ENCODE peak calls at places on chromosomes 1 and 21, in six cellular contexts. U is A549, T is WTC11, L is endothelial cell of umbilical vein, J is K562, M is HCT116. V is an unnamed sample.

GRCh38 chr1:167916766-167917511 is 3.0 kb upstream of the ADCY10 start:
- DNase-seq in U (no peak), T (no peak), L (no peak), J (no peak), M (no peak), V (no peak)

GRCh38 chr1:94895518-94895917 is 31.4 kb downstream of the CNN3 start:
- DNase-seq in U (no peak), T (no peak), L (no peak), J (no peak), M (no peak), V (no peak)

GRCh38 chr1:8822383-8823294 is 5.2 kb upstream of the RERE start:
- DNase-seq in U (no peak), T (no peak), L (peak), J (peak), M (peak), V (peak)

GRCh38 chr1:152141971-152142584 is 16.9 kb downstream of the RPTN start:
- DNase-seq in U (peak), T (peak), L (peak), J (peak), M (peak), V (peak)

GRCh38 chr1:10074059-10074854 is 41.5 kb downstream of the UBE4B start:
- DNase-seq in U (peak), T (no peak), L (peak), J (no peak), M (no peak), V (peak)

GRCh38 chr1:6065093-6065878 is 19.6 kb downstream of the KCNAB2 start:
- DNase-seq in U (no peak), T (no peak), L (no peak), J (no peak), M (no peak), V (no peak)

GRCh38 chr1:96723372-96723771 is 1.8 kb downstream of the PTBP2 start:
- DNase-seq in U (no peak), T (no peak), L (no peak), J (no peak), M (no peak), V (no peak)

GRCh38 chr21:32726742-32727477 is 903 bp downstream of the SYNJ1 start:
- DNase-seq in U (peak), T (no peak), L (peak), J (peak), M (no peak), V (peak)

GRCh38 chr21:39556176-39556575 is 56.6 kb upstream of the B3GALT5 start:
- DNase-seq in U (no peak), T (peak), L (no peak), J (no peak), M (no peak), V (no peak)

GRCh38 chr1:209652873-209653401 is 712 bp upstream of the LAMB3 start:
- DNase-seq in U (peak), T (peak), L (peak), J (peak), M (peak), V (no peak)

GRCh38 chr1:204106825-204107224 is 33.9 kb downstream of the SOX13 start:
- DNase-seq in U (no peak), T (no peak), L (no peak), J (no peak), M (no peak), V (no peak)

GRCh38 chr21:38989745-38990423 is 184.2 kb downstream of the ETS2 start:
- DNase-seq in U (no peak), T (no peak), L (peak), J (no peak), M (no peak), V (no peak)

GRCh38 chr1:156099282-156099681 is 15.2 kb upstream of the LMNA start:
- DNase-seq in U (no peak), T (no peak), L (no peak), J (no peak), M (no peak), V (no peak)

GRCh38 chr1:225996946-225997545 is 2.1 kb downstream of the SDE2 start:
- DNase-seq in U (no peak), T (no peak), L (peak), J (no peak), M (no peak), V (peak)

GRCh38 chr1:231855395-231855794 is 228.8 kb downstream of the DISC1 start:
- DNase-seq in U (no peak), T (no peak), L (no peak), J (no peak), M (no peak), V (no peak)

GRCh38 chr1:10793129-10793651 is 3.3 kb downstream of the CASZ1 start:
- DNase-seq in U (peak), T (no peak), L (no peak), J (no peak), M (no peak), V (peak)

GRCh38 chr1:169497317-169497716 is 11.6 kb upstream of the SLC19A2 start:
- DNase-seq in U (no peak), T (no peak), L (no peak), J (no peak), M (no peak), V (no peak)

GRCh38 chr1:183024352-183025337 is 1.4 kb downstream of the LAMC1 start:
- DNase-seq in U (no peak), T (no peak), L (peak), J (no peak), M (no peak), V (peak)

GRCh38 chr1:183021405-183022201 is 1.6 kb upstream of the LAMC1 start:
- DNase-seq in U (no peak), T (no peak), L (no peak), J (no peak), M (no peak), V (no peak)

GRCh38 chr1:183023601-183024351 is 556 bp downstream of the LAMC1 start:
- DNase-seq in U (peak), T (peak), L (peak), J (peak), M (peak), V (peak)

GRCh38 chr1:183022202-183023145 is 746 bp upstream of the LAMC1 start:
- DNase-seq in U (peak), T (peak), L (peak), J (peak), M (peak), V (peak)

DNA sequence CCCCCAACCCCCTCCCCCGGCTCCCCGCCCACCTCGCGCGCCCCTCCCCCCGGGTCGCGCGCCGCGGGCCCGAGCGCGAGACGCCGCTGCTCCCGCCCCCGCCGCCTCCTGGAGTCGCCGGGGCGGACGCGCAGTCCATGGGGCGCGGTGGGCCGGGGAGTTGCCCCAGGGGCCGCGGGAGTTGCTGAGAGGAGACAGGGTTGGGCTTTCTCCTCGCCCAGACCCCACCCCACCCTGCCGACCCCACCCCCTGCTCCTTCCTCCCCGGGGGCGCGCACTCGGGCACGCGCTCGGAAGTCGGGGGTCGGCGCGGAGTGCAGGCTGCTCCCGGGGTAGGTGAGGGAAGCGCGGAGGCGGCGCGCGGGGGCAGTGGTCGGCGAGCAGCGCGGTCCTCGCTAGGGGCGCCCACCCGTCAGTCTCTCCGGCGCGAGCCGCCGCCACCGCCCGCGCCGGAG is at the start of gene LAMC1:
- DNase-seq in U (peak), T (peak), L (peak), J (peak), M (no peak), V (peak)
- TF ChIP-seq MAX in U (no peak), T (no peak), L (no peak), J (no peak), M (no peak), V (no peak)

GRCh38 chr21:14877581-14878228 is 187.1 kb downstream of the NRIP1 start:
- DNase-seq in U (peak), T (no peak), L (peak), J (no peak), M (no peak), V (no peak)
- TF ChIP-seq MAX in U (peak), T (no peak), L (no peak), J (no peak), M (no peak), V (no peak)

GRCh38 chr1:27970401-27970800 is 10.6 kb downstream of the XKR8 start:
- DNase-seq in U (no peak), T (no peak), L (no peak), J (no peak), M (no peak), V (no peak)
- TF ChIP-seq MAX in U (no peak), T (no peak), L (no peak), J (no peak), M (no peak), V (no peak)

DNA sequence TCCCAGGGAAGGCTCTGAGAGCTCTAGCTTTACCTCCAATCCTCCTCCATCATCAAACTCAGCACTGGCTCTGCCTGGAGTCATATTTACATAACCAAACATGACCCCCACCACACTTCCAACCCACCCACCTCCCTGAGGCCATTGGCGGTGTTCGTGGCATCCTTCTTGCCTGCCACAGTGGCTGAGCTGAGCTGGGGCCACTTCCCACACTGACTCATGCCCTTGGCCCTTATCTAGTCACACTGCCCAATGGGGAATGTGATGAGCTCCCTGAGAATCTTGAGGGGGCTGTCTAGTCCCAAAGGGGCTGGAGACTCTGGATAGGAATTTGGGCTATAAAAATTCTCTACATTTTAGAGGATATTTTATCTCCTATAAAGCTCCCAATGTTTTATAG is 230.9 kb upstream of the IRF2BP2 start:
- DNase-seq in U (peak), T (no peak), L (no peak), J (no peak), M (no peak), V (peak)
- TF ChIP-seq MAX in U (no peak), T (no peak), L (no peak), J (no peak), M (no peak), V (no peak)

DNA sequence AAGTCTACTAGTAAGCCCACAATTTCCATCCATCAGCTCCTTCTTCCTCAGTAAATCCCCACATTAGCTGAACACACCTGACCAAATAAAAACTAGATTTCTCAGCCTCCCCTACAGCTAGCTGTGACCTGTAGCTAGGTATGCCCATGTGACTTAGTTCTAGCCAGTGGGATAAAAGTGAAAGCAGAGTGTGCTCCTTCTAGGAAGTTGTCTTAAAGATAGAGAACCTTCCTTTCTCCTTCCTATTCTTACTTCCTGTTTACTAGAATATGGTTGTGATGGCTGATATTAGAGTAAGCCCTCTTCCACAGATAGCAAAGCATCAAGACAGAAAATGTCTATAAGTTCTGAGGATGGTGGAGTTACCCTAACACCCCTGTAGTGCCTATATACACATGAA is 67.0 kb downstream of the PIK3R3 start:
- DNase-seq in U (no peak), T (no peak), L (no peak), J (no peak), M (peak), V (peak)
- TF ChIP-seq MAX in U (no peak), T (no peak), L (no peak), J (no peak), M (no peak), V (peak)

GRCh38 chr1:34176830-34177613 is at the start of gene C1orf94:
- DNase-seq in U (no peak), T (peak), L (no peak), J (no peak), M (no peak), V (no peak)

GRCh38 chr1:34175737-34176136 is 970 bp upstream of the C1orf94 start:
- DNase-seq in U (no peak), T (no peak), L (no peak), J (no peak), M (no peak), V (no peak)

DNA sequence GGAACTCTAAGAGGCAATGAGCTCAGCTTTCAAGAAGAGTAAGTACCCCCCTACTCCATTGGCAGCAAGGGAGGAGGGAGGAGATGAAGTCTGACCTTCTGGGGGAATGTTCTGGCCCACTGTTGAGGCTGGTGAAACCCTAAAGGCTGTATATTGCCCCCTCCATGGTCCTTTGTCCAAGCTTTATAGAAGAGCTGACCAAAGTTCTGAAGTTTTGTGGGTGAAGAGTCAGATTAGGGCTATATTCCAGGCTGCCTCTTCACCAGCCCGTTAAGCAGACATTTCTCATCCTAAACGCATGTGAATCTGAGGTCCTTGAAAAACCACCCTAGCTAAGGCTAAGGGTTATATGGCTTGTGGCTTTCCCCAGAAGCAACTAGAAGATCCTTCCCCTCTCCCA is 1.4 kb downstream of the C1orf94 start:
- DNase-seq in U (no peak), T (no peak), L (no peak), J (no peak), M (no peak), V (no peak)
- TF ChIP-seq MAX in U (no peak), T (no peak), L (no peak), J (no peak), M (no peak), V (no peak)

DNA sequence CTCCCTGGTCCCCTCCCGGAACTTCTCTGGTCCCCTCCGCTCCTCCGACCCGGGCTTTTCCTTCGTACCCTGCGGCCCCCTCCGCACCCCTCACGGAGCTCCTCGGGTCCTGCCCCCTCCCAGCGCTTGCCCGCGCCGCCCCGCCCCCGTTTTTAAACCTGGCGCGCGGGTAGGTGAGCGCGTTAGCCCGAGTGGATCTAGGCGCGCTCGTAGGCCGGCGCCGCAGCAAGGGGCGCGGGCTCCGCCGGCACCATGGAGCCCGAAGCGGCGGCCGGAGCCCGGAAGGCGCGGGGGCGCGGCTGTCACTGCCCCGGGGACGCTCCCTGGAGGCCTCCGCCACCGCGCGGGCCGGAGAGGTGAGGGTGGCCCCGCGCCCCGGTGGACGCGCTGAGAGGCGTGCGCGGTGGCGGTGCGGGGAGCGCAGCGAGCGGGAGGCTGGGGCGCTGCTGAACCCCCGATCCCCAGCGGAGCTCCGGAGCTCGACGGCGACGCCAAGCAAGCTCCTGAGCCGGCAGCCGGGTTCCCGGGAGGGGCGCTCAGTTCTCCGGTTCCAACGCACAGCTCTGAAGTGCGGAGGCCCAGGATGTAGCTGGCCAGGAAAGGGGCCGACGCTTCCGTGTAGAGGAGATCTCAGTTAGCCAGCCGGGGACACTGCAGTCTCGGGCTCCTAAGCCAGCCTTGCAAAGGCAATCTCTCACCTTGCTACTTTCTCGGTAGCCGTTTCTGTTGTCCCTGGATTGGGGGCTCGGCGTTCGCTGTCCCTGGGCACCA is at the start of gene RIPPLY3:
- DNase-seq in U (peak), T (peak), L (no peak), J (no peak), M (no peak), V (peak)
- TF ChIP-seq MAX in U (no peak), T (no peak), L (no peak), J (no peak), M (no peak), V (no peak)

GRCh38 chr1:219702551-219703215 is 89.8 kb upstream of the ZC3H11B start:
- DNase-seq in U (no peak), T (no peak), L (no peak), J (no peak), M (no peak), V (no peak)
- TF ChIP-seq MAX in U (no peak), T (no peak), L (no peak), J (no peak), M (no peak), V (no peak)

DNA sequence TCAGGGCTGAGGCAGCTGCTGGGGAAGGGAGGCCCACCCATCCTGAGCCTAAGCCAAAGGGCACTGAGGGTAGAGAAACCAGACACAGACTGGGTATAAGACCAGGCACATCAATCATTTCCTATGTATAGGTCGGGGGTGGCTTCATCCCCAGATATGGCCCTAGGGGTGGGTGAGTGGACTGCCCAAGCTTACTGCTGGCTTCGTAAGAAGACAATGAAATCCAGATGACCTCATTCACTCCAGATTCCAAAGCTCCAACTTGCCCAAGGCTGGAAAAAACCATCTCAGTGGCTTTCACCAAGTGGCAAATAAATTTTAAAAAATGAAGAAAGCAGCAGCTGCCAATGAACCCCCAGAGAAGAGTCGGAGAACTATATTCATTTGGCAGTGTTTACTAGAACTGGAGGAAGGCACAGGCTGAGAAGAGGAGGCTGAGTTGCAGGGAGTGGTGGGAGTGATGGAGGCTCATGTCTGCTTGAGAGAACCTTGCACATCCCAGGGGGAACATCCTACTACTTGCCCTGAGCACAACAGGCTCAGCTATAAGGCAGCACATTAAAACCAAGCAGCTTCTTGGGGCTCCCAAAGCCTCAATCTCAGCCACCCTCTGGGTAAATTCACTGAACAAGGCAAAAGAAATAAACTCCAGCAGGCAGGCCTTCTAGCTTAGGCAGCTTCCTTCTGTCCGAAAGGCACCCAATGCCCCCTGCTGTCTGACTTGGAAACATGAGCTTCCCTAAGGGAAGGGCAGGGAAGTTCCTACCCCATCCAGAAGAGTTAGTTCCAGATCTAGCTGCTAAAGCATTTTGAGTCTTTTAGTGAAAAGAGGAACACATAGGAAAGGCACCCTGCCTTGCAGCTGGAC is 14.1 kb downstream of the PEA15 start:
- DNase-seq in U (peak), T (peak), L (peak), J (no peak), M (peak), V (peak)
- TF ChIP-seq MAX in U (no peak), T (no peak), L (no peak), J (no peak), M (no peak), V (no peak)